ENCODE peak calls at places on chromosome 2, in six cellular contexts. One of them, this sample, is unnamed.

GRCh38 chr2:207643892-207644291 is 18.7 kb upstream of the METTL21A start:
- DNase-seq in kidney epithelial cell: no peak
- DNase-seq in NCI-H524 treated with DMSO at 0.1 percent for 48 hours: no peak
- DNase-seq in frontal cortex: no peak
- DNase-seq in NCI-H1417: no peak
- DNase-seq in nephron progenitor cell: no peak
- DNase-seq in this sample: no peak

GRCh38 chr2:231540017-231540416 is 9.8 kb upstream of the NMUR1 start:
- DNase-seq in NCI-H1417: no peak
- DNase-seq in kidney epithelial cell: no peak
- DNase-seq in frontal cortex: no peak
- DNase-seq in NCI-H524 treated with DMSO at 0.1 percent for 48 hours: no peak
- DNase-seq in nephron progenitor cell: no peak
- DNase-seq in this sample: no peak

GRCh38 chr2:11809586-11810236 is 63.3 kb downstream of the LPIN1 start:
- DNase-seq in frontal cortex: no peak
- DNase-seq in kidney epithelial cell: no peak
- DNase-seq in NCI-H1417: no peak
- DNase-seq in NCI-H524 treated with DMSO at 0.1 percent for 48 hours: no peak
- DNase-seq in nephron progenitor cell: no peak
- DNase-seq in this sample: no peak

GRCh38 chr2:228917195-228917594 is 353.9 kb downstream of the PID1 start:
- DNase-seq in NCI-H1417: no peak
- DNase-seq in frontal cortex: no peak
- DNase-seq in NCI-H524 treated with DMSO at 0.1 percent for 48 hours: no peak
- DNase-seq in kidney epithelial cell: no peak
- DNase-seq in nephron progenitor cell: no peak
- DNase-seq in this sample: no peak

GRCh38 chr2:50018938-50019337 is 864.6 kb upstream of the FSHR start:
- DNase-seq in NCI-H1417: no peak
- DNase-seq in frontal cortex: no peak
- DNase-seq in nephron progenitor cell: no peak
- DNase-seq in kidney epithelial cell: no peak
- DNase-seq in NCI-H524 treated with DMSO at 0.1 percent for 48 hours: no peak
- DNase-seq in this sample: no peak

GRCh38 chr2:208545398-208546042 is 138.9 kb downstream of the PTH2R start:
- DNase-seq in frontal cortex: no peak
- DNase-seq in nephron progenitor cell: no peak
- DNase-seq in NCI-H524 treated with DMSO at 0.1 percent for 48 hours: no peak
- DNase-seq in NCI-H1417: peak; percentile 94
- DNase-seq in kidney epithelial cell: no peak
- DNase-seq in this sample: no peak

GRCh38 chr2:177970670-177971454 is 101.7 kb downstream of the PDE11A start:
- DNase-seq in nephron progenitor cell: no peak
- DNase-seq in NCI-H1417: no peak
- DNase-seq in kidney epithelial cell: no peak
- DNase-seq in NCI-H524 treated with DMSO at 0.1 percent for 48 hours: no peak
- DNase-seq in frontal cortex: no peak
- DNase-seq in this sample: no peak

GRCh38 chr2:75709297-75709696 is 1.4 kb downstream of the GCFC2 start:
- DNase-seq in kidney epithelial cell: no peak
- DNase-seq in NCI-H1417: no peak
- DNase-seq in NCI-H524 treated with DMSO at 0.1 percent for 48 hours: no peak
- DNase-seq in frontal cortex: no peak
- DNase-seq in nephron progenitor cell: no peak
- DNase-seq in this sample: peak; percentile 30

GRCh38 chr2:198296665-198297308 is 492.4 kb downstream of the PLCL1 start:
- DNase-seq in nephron progenitor cell: peak; percentile 72
- DNase-seq in frontal cortex: peak; percentile 25
- DNase-seq in NCI-H524 treated with DMSO at 0.1 percent for 48 hours: peak; percentile 1
- DNase-seq in NCI-H1417: peak; percentile 88
- DNase-seq in kidney epithelial cell: no peak
- DNase-seq in this sample: peak; percentile 53

GRCh38 chr2:47190188-47190818 is 35.2 kb upstream of the STPG4 start:
- DNase-seq in NCI-H524 treated with DMSO at 0.1 percent for 48 hours: no peak
- DNase-seq in frontal cortex: no peak
- DNase-seq in NCI-H1417: peak; percentile 36
- DNase-seq in kidney epithelial cell: no peak
- DNase-seq in nephron progenitor cell: no peak
- DNase-seq in this sample: no peak

GRCh38 chr2:138087761-138088602 is 123.7 kb downstream of the HNMT start:
- DNase-seq in nephron progenitor cell: peak; percentile 25
- DNase-seq in frontal cortex: no peak
- DNase-seq in NCI-H1417: peak; percentile 69
- DNase-seq in NCI-H524 treated with DMSO at 0.1 percent for 48 hours: no peak
- DNase-seq in kidney epithelial cell: no peak
- DNase-seq in this sample: peak; percentile 85

GRCh38 chr2:223058952-223059716 is 7.1 kb downstream of the KCNE4 start:
- DNase-seq in NCI-H1417: peak; percentile 30
- DNase-seq in frontal cortex: no peak
- DNase-seq in kidney epithelial cell: no peak
- DNase-seq in NCI-H524 treated with DMSO at 0.1 percent for 48 hours: no peak
- DNase-seq in nephron progenitor cell: no peak
- DNase-seq in this sample: peak; percentile 7

GRCh38 chr2:186841940-186842339 is 7.0 kb downstream of the ZSWIM2 start:
- DNase-seq in frontal cortex: no peak
- DNase-seq in nephron progenitor cell: no peak
- DNase-seq in NCI-H524 treated with DMSO at 0.1 percent for 48 hours: no peak
- DNase-seq in kidney epithelial cell: no peak
- DNase-seq in NCI-H1417: no peak
- DNase-seq in this sample: no peak

GRCh38 chr2:8145385-8145784 is 536.5 kb upstream of the ID2 start:
- DNase-seq in NCI-H524 treated with DMSO at 0.1 percent for 48 hours: no peak
- DNase-seq in nephron progenitor cell: no peak
- DNase-seq in kidney epithelial cell: no peak
- DNase-seq in NCI-H1417: no peak
- DNase-seq in frontal cortex: no peak
- DNase-seq in this sample: no peak